ENCODE peak calls at places on chromosomes 7 and 10, in four cellular contexts. L, I, H and T are unnamed samples.

GRCh38 chr10:68109312-68109711 is at the start of gene MYPN:
- DNase-seq in L (no peak), I (no peak), H (no peak), T (no peak)

GRCh38 chr10:125201108-125201524 is 40.8 kb upstream of the CTBP2 start:
- DNase-seq in I (no peak), H (peak; percentile 61), L (peak; percentile 15), T (no peak)

GRCh38 chr10:80289451-80290287 is at the start of gene MAT1A:
- DNase-seq in I (peak; percentile 30), L (no peak), H (peak; percentile 3), T (no peak)

GRCh38 chr7:12210179-12211053 is 678 bp upstream of the TMEM106B start:
- DNase-seq in I (no peak), L (no peak), H (peak; percentile 8), T (peak; percentile 66)

GRCh38 chr10:97259119-97259518 is 33.3 kb downstream of the ARHGAP19 start:
- DNase-seq in L (no peak), H (no peak), I (no peak), T (no peak)

GRCh38 chr10:20944789-20945502 is 47.8 kb upstream of the NEBL start:
- DNase-seq in L (no peak), H (no peak), I (no peak), T (no peak)

GRCh38 chr10:108616559-108617285 is 1306.6 kb downstream of the XPNPEP1 start:
- DNase-seq in L (no peak), I (no peak), H (no peak), T (no peak)

GRCh38 chr7:95993420-95993819 is 221.1 kb downstream of the DYNC1I1 start:
- DNase-seq in H (no peak), I (no peak), L (no peak), T (no peak)

GRCh38 chr7:139842414-139843210 is 13.5 kb downstream of the TBXAS1 start:
- DNase-seq in H (peak; percentile 62), I (no peak), L (no peak), T (peak; percentile 16)

GRCh38 chr10:13613519-13613918 is 26.8 kb downstream of the PRPF18 start:
- DNase-seq in H (peak; percentile 68), I (peak; percentile 4), L (no peak), T (peak; percentile 60)

GRCh38 chr7:112370436-112370835 is 79.8 kb upstream of the IFRD1 start:
- DNase-seq in L (no peak), H (no peak), I (no peak), T (peak; percentile 11)

GRCh38 chr10:33273295-33274002 is 61.0 kb downstream of the NRP1 start:
- DNase-seq in H (peak; percentile 96), I (no peak), L (no peak), T (peak; percentile 93)

GRCh38 chr10:73915206-73915851 is 4.4 kb downstream of the PLAU start:
- DNase-seq in I (no peak), H (no peak), L (no peak), T (no peak)
- H3K9me1 ChIP-seq in I (no peaks in the 10 kb centered on the region), H (peaks cover 23% of the 10 kb centered on the region), L (no peaks in the 10 kb centered on the region), T (no peaks in the 10 kb centered on the region)

DNA sequence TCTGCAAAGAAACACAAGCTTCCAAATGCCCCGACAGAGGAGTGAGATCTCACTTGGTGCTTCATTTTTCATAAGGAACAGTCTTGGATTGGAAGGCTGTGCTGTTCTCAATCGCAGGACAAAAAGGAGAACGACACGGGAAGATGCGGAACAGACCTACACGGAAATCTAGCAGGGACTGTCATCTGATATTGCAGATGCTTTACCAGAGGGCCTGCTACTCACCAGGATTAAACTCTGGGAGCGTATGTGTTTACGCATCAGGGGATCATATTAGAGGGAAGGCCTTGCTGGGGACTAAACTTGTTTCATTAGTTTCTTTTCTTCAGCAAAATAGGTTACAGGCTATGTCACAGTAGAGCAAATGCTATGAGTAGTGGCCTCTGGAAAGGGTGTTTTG is 82.8 kb upstream of the EEPD1 start:
- DNase-seq in I (no peak), L (no peak), H (no peak), T (no peak)
- H3K9me1 ChIP-seq in I (no peaks in the 10 kb centered on the region), L (no peaks in the 10 kb centered on the region), H (no peaks in the 10 kb centered on the region), T (no peaks in the 10 kb centered on the region)

GRCh38 chr7:21912931-21913780 is 32.5 kb downstream of the CDCA7L start:
- DNase-seq in L (no peak), I (no peak), H (no peak), T (no peak)

GRCh38 chr7:21915140-21915539 is 30.6 kb downstream of the CDCA7L start:
- DNase-seq in I (no peak), H (no peak), L (no peak), T (no peak)

GRCh38 chr7:21916176-21916575 is 29.5 kb downstream of the CDCA7L start:
- DNase-seq in L (no peak), I (no peak), H (no peak), T (no peak)

GRCh38 chr7:21914671-21915070 is 31.0 kb downstream of the CDCA7L start:
- DNase-seq in I (no peak), L (peak; percentile 36), H (no peak), T (no peak)

GRCh38 chr7:21916629-21917028 is 29.1 kb downstream of the CDCA7L start:
- DNase-seq in I (no peak), L (no peak), H (no peak), T (no peak)
- H3K9me1 ChIP-seq in I (no peaks in the 10 kb centered on the region), L (no peaks in the 10 kb centered on the region), H (peaks cover 3% of the 10 kb centered on the region), T (no peaks in the 10 kb centered on the region)

GRCh38 chr7:50779427-50779826 is 3.3 kb downstream of the GRB10 start:
- DNase-seq in L (no peak), I (no peak), H (no peak), T (no peak)
- H3K9me1 ChIP-seq in L (no peaks in the 10 kb centered on the region), I (peaks cover 13% of the 10 kb centered on the region), H (peaks cover 21% of the 10 kb centered on the region), T (no peaks in the 10 kb centered on the region)

DNA sequence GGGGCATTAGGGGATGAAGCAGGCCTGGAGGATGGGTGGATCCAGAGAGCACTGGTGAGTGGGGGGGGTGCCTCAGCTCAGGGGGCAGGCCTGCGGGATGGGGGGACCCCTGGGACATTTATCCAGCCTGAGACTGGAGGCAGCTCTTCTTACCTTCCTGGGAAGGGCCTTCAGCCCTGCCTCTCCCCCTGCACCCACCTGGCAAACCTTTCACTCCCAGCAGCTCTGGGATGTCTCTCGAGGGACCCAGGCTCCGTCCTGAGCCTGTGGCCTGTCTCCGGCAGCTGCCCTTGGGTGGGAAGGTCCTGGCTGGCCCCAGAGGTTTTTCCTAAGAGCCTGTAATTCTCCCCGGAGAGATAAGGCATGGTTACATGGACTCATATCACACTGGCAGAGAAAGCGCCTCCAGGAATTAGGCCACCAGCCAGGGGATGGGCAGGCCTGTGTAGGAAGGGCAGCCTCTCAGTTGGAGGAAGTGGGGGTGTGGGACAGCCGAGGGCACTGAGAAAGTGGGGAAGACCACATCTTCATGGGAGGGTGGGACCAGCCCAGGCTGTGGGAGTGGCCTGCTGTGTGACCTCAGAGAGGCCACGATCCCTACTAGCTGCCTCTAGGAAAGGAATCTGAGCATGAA is 147.6 kb downstream of the UBE2H start:
- DNase-seq in L (no peak), I (no peak), H (no peak), T (no peak)
- H3K9me1 ChIP-seq in L (no peaks in the 10 kb centered on the region), I (no peaks in the 10 kb centered on the region), H (no peaks in the 10 kb centered on the region), T (no peaks in the 10 kb centered on the region)

DNA sequence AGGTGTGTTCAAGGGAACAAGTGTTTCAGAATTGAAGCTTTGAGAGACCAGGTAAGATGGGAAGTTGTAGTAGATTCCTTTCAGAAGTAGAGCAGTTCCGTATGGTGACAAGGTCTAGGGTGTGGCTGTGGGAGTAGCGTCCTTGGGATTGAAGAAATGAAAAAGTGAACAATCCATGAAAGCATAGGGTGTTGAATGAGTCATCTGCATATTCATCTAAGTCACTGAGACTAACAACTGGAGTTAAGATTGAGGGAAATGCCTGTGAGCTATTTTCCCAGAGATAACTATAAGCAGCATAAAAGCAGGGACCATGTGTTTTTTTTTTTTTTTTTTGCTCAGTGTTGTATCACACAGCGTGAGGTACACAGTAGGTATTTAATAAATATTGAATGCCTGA is 134.8 kb downstream of the PHTF2 start:
- DNase-seq in H (peak; percentile 60), I (peak; percentile 67), L (peak; percentile 23), T (peak; percentile 70)
- H3K9me1 ChIP-seq in H (peaks cover 4% of the 10 kb centered on the region), I (no peaks in the 10 kb centered on the region), L (no peaks in the 10 kb centered on the region), T (no peaks in the 10 kb centered on the region)

GRCh38 chr10:101886521-101887312 is 43.1 kb upstream of the KCNIP2 start:
- DNase-seq in I (no peak), H (no peak), L (no peak), T (no peak)

GRCh38 chr10:101889256-101890210 is 45.9 kb upstream of the KCNIP2 start:
- DNase-seq in I (no peak), H (peak; percentile 78), L (peak; percentile 19), T (peak; percentile 81)

GRCh38 chr10:101892782-101893391 is 49.3 kb upstream of the KCNIP2 start:
- DNase-seq in I (no peak), H (peak; percentile 11), L (no peak), T (no peak)

GRCh38 chr10:101887762-101888161 is 44.2 kb upstream of the KCNIP2 start:
- DNase-seq in I (no peak), L (no peak), H (no peak), T (no peak)

DNA sequence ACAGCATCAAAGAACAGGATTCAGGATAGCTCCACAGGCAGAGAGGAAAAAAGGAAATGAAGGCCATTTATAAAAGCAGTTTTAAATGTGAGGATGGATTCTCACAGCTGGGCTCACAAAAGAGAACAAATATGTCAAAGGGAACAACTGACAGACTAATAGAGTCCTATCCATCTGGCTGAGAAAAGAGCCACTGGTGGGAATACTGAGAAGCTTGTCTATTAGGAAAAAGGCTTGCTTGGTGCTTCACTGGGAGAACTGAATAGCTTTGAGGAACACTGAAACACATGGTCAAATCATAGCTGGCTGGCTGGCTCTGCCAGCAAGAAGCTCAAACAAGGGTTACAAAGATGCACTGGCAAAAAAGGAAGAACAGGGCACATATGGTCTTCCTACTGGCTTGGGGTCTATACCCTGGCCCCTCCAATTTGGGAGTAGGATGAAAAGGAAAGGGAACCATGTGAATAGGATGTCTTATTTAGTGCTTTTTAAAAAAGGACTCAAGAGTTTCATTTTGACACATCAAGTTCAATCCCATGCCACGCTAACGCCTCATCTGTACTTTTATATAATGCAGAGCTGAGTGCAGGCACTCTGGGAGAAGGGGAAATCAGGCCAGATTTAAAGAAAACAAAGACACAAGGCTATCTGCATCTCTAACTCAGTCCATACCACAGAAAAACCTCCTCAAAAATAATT is 44.8 kb upstream of the KCNIP2 start:
- DNase-seq in H (no peak), I (no peak), L (no peak), T (no peak)
- H3K9me1 ChIP-seq in H (no peaks in the 10 kb centered on the region), I (no peaks in the 10 kb centered on the region), L (no peaks in the 10 kb centered on the region), T (no peaks in the 10 kb centered on the region)

GRCh38 chr7:129072410-129073063 is 17.6 kb upstream of the TNPO3 start:
- DNase-seq in H (no peak), L (no peak), I (no peak), T (no peak)

GRCh38 chr7:129073738-129074137 is 18.8 kb upstream of the TNPO3 start:
- DNase-seq in L (no peak), H (no peak), I (no peak), T (no peak)

GRCh38 chr7:129074994-129075393 is 20.1 kb upstream of the TNPO3 start:
- DNase-seq in L (no peak), H (no peak), I (no peak), T (no peak)

GRCh38 chr7:129074361-129074871 is 19.5 kb upstream of the TNPO3 start:
- DNase-seq in L (no peak), H (no peak), I (no peak), T (no peak)

DNA sequence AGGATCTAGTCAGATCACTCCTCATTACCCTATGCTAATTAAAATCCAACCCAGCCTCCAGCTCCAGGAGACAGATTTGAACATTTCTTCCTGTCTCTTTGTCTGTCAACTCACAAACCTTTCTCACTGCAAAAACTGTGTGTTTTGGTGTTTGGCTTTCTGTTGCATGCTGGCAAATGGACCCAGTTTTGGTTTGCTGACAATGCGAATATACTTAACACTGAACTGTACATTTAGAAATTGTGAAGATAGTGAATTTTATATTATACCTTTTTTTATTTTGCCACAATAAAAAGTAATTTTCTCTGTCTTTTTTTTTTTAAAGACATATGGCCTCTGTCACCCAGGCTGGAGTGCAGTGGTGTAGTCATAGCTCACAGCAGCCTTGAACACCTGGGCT is 18.3 kb upstream of the TNPO3 start:
- DNase-seq in L (no peak), H (no peak), I (no peak), T (no peak)
- H3K9me1 ChIP-seq in L (no peaks in the 10 kb centered on the region), H (no peaks in the 10 kb centered on the region), I (no peaks in the 10 kb centered on the region), T (no peaks in the 10 kb centered on the region)

GRCh38 chr10:53957401-53957800 is 843.6 kb downstream of the PCDH15 start:
- DNase-seq in H (no peak), I (no peak), L (no peak), T (no peak)
- H3K9me1 ChIP-seq in H (no peaks in the 10 kb centered on the region), I (no peaks in the 10 kb centered on the region), L (no peaks in the 10 kb centered on the region), T (no peaks in the 10 kb centered on the region)